ENCODE peak calls at places on chromosome 5, in five cellular contexts. I is H1, Y is H9, E is mesenchymal stem cell, C is IMR-90. J is an unnamed sample.

GRCh38 chr5:75234251-75234650 is 2.4 kb downstream of the ANKRD31 start:
- DNase-seq in I (no peak), Y (no peak), E (no peak), C (no peak), J (no peak)

GRCh38 chr5:41796061-41796460 is 74.2 kb downstream of the OXCT1 start:
- DNase-seq in I (no peak), Y (no peak), E (no peak), C (no peak), J (no peak)

GRCh38 chr5:149166128-149166527 is 24.8 kb downstream of the ABLIM3 start:
- DNase-seq in I (no peak), Y (no peak), E (peak; percentile 32), C (peak; percentile 82), J (no peak)

GRCh38 chr5:1706021-1706420 is 93.6 kb downstream of the MRPL36 start:
- DNase-seq in I (peak; percentile 33), Y (no peak), E (no peak), C (no peak), J (no peak)

GRCh38 chr5:83827111-83827541 is 106.5 kb upstream of the HAPLN1 start:
- DNase-seq in I (no peak), Y (no peak), E (peak; percentile 35), C (peak; percentile 46), J (no peak)

GRCh38 chr5:138275379-138275782 is 960 bp upstream of the GFRA3 start:
- DNase-seq in I (no peak), Y (no peak), E (peak; percentile 9), C (no peak), J (no peak)

GRCh38 chr5:156741516-156741915 is 108.6 kb upstream of the PPP1R2B start:
- DNase-seq in I (no peak), Y (no peak), E (no peak), C (no peak), J (no peak)

GRCh38 chr5:36079200-36079761 is 12.6 kb upstream of the UGT3A2 start:
- DNase-seq in I (peak; percentile 62), Y (peak; percentile 85), E (peak; percentile 51), C (peak; percentile 44), J (peak; percentile 33)

GRCh38 chr5:143752165-143752564 is 59.8 kb upstream of the HMHB1 start:
- DNase-seq in I (no peak), Y (no peak), E (no peak), C (no peak), J (no peak)

GRCh38 chr5:164763211-164763610 is 1257.8 kb downstream of the MAT2B start:
- DNase-seq in I (no peak), Y (no peak), E (peak; percentile 24), C (no peak), J (no peak)

GRCh38 chr5:157718529-157718928 is 12.7 kb upstream of the THG1L start:
- DNase-seq in I (no peak), Y (no peak), E (peak; percentile 75), C (peak; percentile 77), J (no peak)

GRCh38 chr5:169394371-169394770 is 93.4 kb upstream of the SLIT3 start:
- DNase-seq in I (no peak), Y (no peak), E (no peak), C (no peak), J (no peak)

GRCh38 chr5:6504677-6505414 is 56.2 kb downstream of the UBE2QL1 start:
- DNase-seq in I (no peak), Y (no peak), E (no peak), C (peak; percentile 15), J (no peak)

GRCh38 chr5:68894673-68895072 is 199.1 kb upstream of the SLC30A5 start:
- DNase-seq in I (no peak), Y (no peak), E (no peak), C (no peak), J (no peak)

GRCh38 chr5:108141676-108142075 is 240.2 kb downstream of the FBXL17 start:
- DNase-seq in I (no peak), Y (no peak), E (peak; percentile 10), C (peak; percentile 38), J (no peak)

GRCh38 chr5:137310051-137310730 is 188.9 kb downstream of the SPOCK1 start:
- DNase-seq in I (no peak), Y (no peak), E (peak; percentile 81), C (peak; percentile 93), J (no peak)

GRCh38 chr5:60652206-60652605 is 47.8 kb downstream of the DEPDC1B start:
- DNase-seq in I (no peak), Y (no peak), E (peak; percentile 92), C (peak; percentile 94), J (no peak)

GRCh38 chr5:31434898-31435297 is 97.0 kb downstream of the DROSHA start:
- DNase-seq in I (no peak), Y (no peak), E (no peak), C (no peak), J (no peak)

GRCh38 chr5:52922384-52922783 is 66.8 kb upstream of the ITGA2 start:
- DNase-seq in I (no peak), Y (peak; percentile 50), E (peak; percentile 92), C (peak; percentile 67), J (no peak)

GRCh38 chr5:126938461-126938860 is 91.9 kb downstream of the MARCHF3 start:
- DNase-seq in I (no peak), Y (no peak), E (peak; percentile 68), C (peak; percentile 89), J (no peak)

GRCh38 chr5:160315968-160316367 is 3.6 kb upstream of the CCNJL start:
- DNase-seq in I (no peak), Y (no peak), E (peak; percentile 47), C (peak; percentile 73), J (no peak)

GRCh38 chr5:36602711-36603321 is 3.6 kb upstream of the SLC1A3 start:
- DNase-seq in I (no peak), Y (peak; percentile 62), E (no peak), C (no peak), J (no peak)

GRCh38 chr5:147746986-147747385 is 35.5 kb downstream of the JAKMIP2 start:
- DNase-seq in I (no peak), Y (no peak), E (no peak), C (no peak), J (no peak)

GRCh38 chr5:127936439-127936972 is 147.1 kb upstream of the SLC12A2 start:
- DNase-seq in I (no peak), Y (no peak), E (no peak), C (no peak), J (no peak)

GRCh38 chr5:113345261-113345940 is 89.4 kb downstream of the TSSK1B start:
- DNase-seq in I (no peak), Y (no peak), E (peak; percentile 20), C (peak; percentile 83), J (no peak)

GRCh38 chr5:78624011-78624541 is 24.5 kb downstream of the LHFPL2 start:
- DNase-seq in I (no peak), Y (no peak), E (no peak), C (no peak), J (no peak)

GRCh38 chr5:155616779-155617392 is 603.3 kb downstream of the KIF4B start:
- DNase-seq in I (peak; percentile 90), Y (peak; percentile 71), E (peak; percentile 12), C (no peak), J (peak; percentile 52)

GRCh38 chr5:1515921-1516571 is 7.7 kb downstream of the LPCAT1 start:
- DNase-seq in I (peak; percentile 61), Y (peak; percentile 62), E (peak; percentile 65), C (peak; percentile 55), J (no peak)

GRCh38 chr5:864492-865167 is 13.8 kb upstream of the ZDHHC11 start:
- DNase-seq in I (no peak), Y (no peak), E (no peak), C (peak; percentile 27), J (no peak)

GRCh38 chr5:68661237-68661636 is 432.6 kb upstream of the SLC30A5 start:
- DNase-seq in I (peak; percentile 59), Y (peak; percentile 60), E (peak; percentile 33), C (peak; percentile 22), J (no peak)

GRCh38 chr5:68224561-68225187 is 9.1 kb downstream of the PIK3R1 start:
- DNase-seq in I (no peak), Y (no peak), E (no peak), C (peak; percentile 56), J (no peak)

GRCh38 chr5:12910611-12911010 is 1006.4 kb upstream of the CTNND2 start:
- DNase-seq in I (no peak), Y (no peak), E (peak; percentile 10), C (no peak), J (no peak)

GRCh38 chr5:128441923-128442322 is 96.1 kb downstream of the FBN2 start:
- DNase-seq in I (no peak), Y (no peak), E (no peak), C (no peak), J (no peak)

GRCh38 chr5:154477382-154478223 is 424 bp downstream of the HAND1 start:
- DNase-seq in I (peak; percentile 74), Y (peak; percentile 68), E (peak; percentile 29), C (peak; percentile 1), J (peak; percentile 48)
- H4K91ac ChIP-seq in I (no peak overlapping the region), Y (no peak overlapping the region), E (no peak overlapping the region), C (no peak overlapping the region), J (no peak overlapping the region)

GRCh38 chr5:72654231-72654630 is 147.0 kb upstream of the ZNF366 start:
- DNase-seq in I (no peak), Y (no peak), E (peak; percentile 7), C (no peak), J (no peak)
- H4K91ac ChIP-seq in I (no peak overlapping the region), Y (no peak overlapping the region), E (peak overlapping the region; percentile 64), C (no peak overlapping the region), J (no peak overlapping the region)

DNA sequence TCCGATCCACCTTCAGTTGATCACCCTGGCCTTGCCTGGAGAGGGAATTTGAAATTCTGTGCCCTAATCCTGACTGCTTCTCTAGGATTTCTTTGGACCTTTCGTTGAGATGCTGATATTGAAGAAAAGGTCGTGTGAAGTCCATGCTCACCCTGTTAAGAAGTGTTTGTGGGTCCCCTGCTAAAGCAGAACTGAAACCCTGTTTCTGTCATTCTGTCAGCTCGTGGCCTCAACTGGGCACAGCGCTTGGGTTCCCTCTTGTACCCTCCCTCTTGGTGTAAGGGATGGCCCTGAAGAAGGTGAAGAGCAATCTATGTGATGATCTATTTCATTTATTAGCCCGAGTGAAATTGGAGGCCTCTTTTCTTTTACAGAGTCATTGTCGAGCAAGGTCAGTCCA is 55.9 kb downstream of the WWC1 start:
- DNase-seq in I (no peak), Y (no peak), E (no peak), C (no peak), J (no peak)
- H4K91ac ChIP-seq in I (no peak overlapping the region), Y (no peak overlapping the region), E (no peak overlapping the region), C (no peak overlapping the region), J (no peak overlapping the region)

GRCh38 chr5:81907012-81907411 is 64.8 kb upstream of the ATG10 start:
- DNase-seq in I (no peak), Y (no peak), E (no peak), C (peak; percentile 14), J (no peak)
- H4K91ac ChIP-seq in I (no peak overlapping the region), Y (no peak overlapping the region), E (no peak overlapping the region), C (no peak overlapping the region), J (no peak overlapping the region)

GRCh38 chr5:180787711-180788431 is 14.7 kb downstream of the MGAT1 start:
- DNase-seq in I (no peak), Y (peak; percentile 66), E (peak; percentile 33), C (peak; percentile 57), J (no peak)
- H4K91ac ChIP-seq in I (peak overlapping the region; percentile 67), Y (no peak overlapping the region), E (no peak overlapping the region), C (peak overlapping the region; percentile 36), J (no peak overlapping the region)

J was measured in neuronal stem cell.